ENCODE peak calls at places on chromosomes 3 and 15, in nine cellular contexts. T is cardiac fibroblast, G is T-helper 9 cell, L is neural progenitor cell, I is Kasumi-1, D is hepatic stellate cell, Y is DMS153, C is amygdala, H is NCI-H1436. P is an unnamed sample.

GRCh38 chr3:115814778-115815380 is 191.6 kb downstream of the GAP43 start:
- DNase-seq in T (peak; percentile 84), C (peak; percentile 65), I (peak; percentile 63), Y (peak; percentile 4), G (peak; percentile 67), L (peak; percentile 81), H (peak; percentile 62), D (peak; percentile 46), P (peak; percentile 68)

GRCh38 chr3:99866167-99866810 is 48.6 kb downstream of the CMSS1 start:
- DNase-seq in D (no peak), H (no peak), Y (peak; percentile 21), L (no peak), C (no peak), T (peak; percentile 83), I (no peak), G (no peak), P (no peak)

GRCh38 chr15:64163662-64164362 is 990 bp upstream of the PPIB start:
- DNase-seq in Y (no peak), H (no peak), L (no peak), C (no peak), I (no peak), D (no peak), T (no peak), G (no peak), P (no peak)

GRCh38 chr3:190183121-190183520 is 62.4 kb upstream of the P3H2 start:
- DNase-seq in T (peak; percentile 98), H (no peak), I (no peak), L (peak; percentile 23), D (peak; percentile 69), Y (peak; percentile 68), C (no peak), G (no peak), P (peak; percentile 35)

GRCh38 chr3:184937611-184938010 is 125.6 kb downstream of the VPS8 start:
- DNase-seq in T (no peak), C (no peak), G (no peak), H (no peak), L (no peak), D (no peak), I (no peak), Y (no peak), P (no peak)

GRCh38 chr3:57797701-57798487 is 41.8 kb downstream of the SLMAP start:
- DNase-seq in C (no peak), D (no peak), H (no peak), L (no peak), T (no peak), Y (no peak), I (no peak), G (no peak), P (no peak)

GRCh38 chr3:191499307-191500125 is 38.6 kb downstream of the PYDC2 start:
- DNase-seq in T (peak; percentile 29), D (peak; percentile 8), C (peak; percentile 58), I (no peak), L (peak; percentile 17), H (peak; percentile 44), Y (peak; percentile 47), G (no peak), P (peak; percentile 82)

GRCh38 chr3:63538912-63539311 is 113.6 kb upstream of the SNTN start:
- DNase-seq in I (no peak), G (no peak), L (no peak), Y (no peak), T (no peak), H (no peak), C (no peak), D (no peak), P (no peak)

GRCh38 chr15:26087881-26088280 is 224.8 kb upstream of the ATP10A start:
- DNase-seq in D (no peak), G (no peak), T (no peak), Y (no peak), C (no peak), L (no peak), I (no peak), H (no peak), P (no peak)

GRCh38 chr15:78393137-78393536 is 44.9 kb upstream of the IREB2 start:
- DNase-seq in C (no peak), D (no peak), Y (no peak), H (no peak), L (no peak), I (no peak), T (no peak), G (no peak), P (no peak)

GRCh38 chr3:45666729-45667440 is 22.3 kb upstream of the SACM1L start:
- DNase-seq in C (no peak), L (no peak), Y (no peak), D (no peak), I (no peak), T (peak; percentile 83), H (no peak), G (no peak), P (no peak)

GRCh38 chr3:120072867-120073525 is 21.3 kb downstream of the GSK3B start:
- DNase-seq in T (no peak), L (no peak), Y (no peak), I (no peak), C (no peak), H (no peak), G (no peak), D (no peak), P (no peak)

GRCh38 chr3:46692566-46692983 is 904 bp downstream of the ALS2CL start:
- DNase-seq in L (peak; percentile 22), I (no peak), H (no peak), T (no peak), D (peak; percentile 45), Y (no peak), G (no peak), C (no peak), P (no peak)

GRCh38 chr15:89087066-89087829 is 1.0 kb upstream of the ABHD2 start:
- DNase-seq in I (no peak), C (no peak), G (no peak), T (no peak), H (no peak), D (no peak), L (no peak), Y (no peak), P (no peak)

GRCh38 chr3:65432388-65433003 is 606.2 kb downstream of the MAGI1 start:
- DNase-seq in L (no peak), D (no peak), C (no peak), I (no peak), H (no peak), G (no peak), T (no peak), Y (no peak), P (no peak)

GRCh38 chr3:70974752-70975151 is 608.8 kb downstream of the FOXP1 start:
- DNase-seq in L (no peak), C (no peak), T (no peak), I (no peak), G (no peak), Y (no peak), H (no peak), D (no peak), P (no peak)

GRCh38 chr3:99439892-99440291 is 198.5 kb upstream of the COL8A1 start:
- DNase-seq in D (no peak), Y (no peak), I (no peak), H (no peak), L (peak; percentile 64), T (no peak), G (no peak), C (no peak), P (no peak)

GRCh38 chr3:171088496-171088895 is 62.0 kb upstream of the SLC2A2 start:
- DNase-seq in T (peak; percentile 16), Y (no peak), L (no peak), C (no peak), I (no peak), G (no peak), H (no peak), D (no peak), P (no peak)

GRCh38 chr3:152669560-152669959 is 165.4 kb upstream of the P2RY1 start:
- DNase-seq in G (no peak), T (no peak), D (no peak), H (no peak), I (no peak), Y (no peak), C (no peak), L (no peak), P (no peak)